ENCODE peak calls at places on chromosomes 16 and 17, in ten cellular contexts. One of them, this sample, is unnamed.
A peak's percentile ranks its signal among the peaks of the same experiment; 100 is the strongest.

GRCh38 chr17:68820825-68821481 is 134.2 kb downstream of the ABCA8 start:
- DNase-seq in CD4-positive, CD25-positive, alpha-beta regulatory T cell: no peak
- DNase-seq in cardiac muscle cell: peak; percentile 32
- DNase-seq in Peyer's patch: no peak
- DNase-seq in body of pancreas: no peak
- DNase-seq in heart right ventricle: no peak
- DNase-seq in WERI-Rb-1: no peak
- DNase-seq in transverse colon: no peak
- DNase-seq in fibroblast of mammary gland: no peak
- DNase-seq in OCI-LY7: no peak
- DNase-seq in this sample: peak; percentile 95

GRCh38 chr17:38405654-38406053 is 22.6 kb upstream of the ARHGAP23 start:
- DNase-seq in CD4-positive, CD25-positive, alpha-beta regulatory T cell: no peak
- DNase-seq in cardiac muscle cell: no peak
- DNase-seq in Peyer's patch: no peak
- DNase-seq in body of pancreas: no peak
- DNase-seq in heart right ventricle: no peak
- DNase-seq in WERI-Rb-1: no peak
- DNase-seq in transverse colon: no peak
- DNase-seq in fibroblast of mammary gland: no peak
- DNase-seq in OCI-LY7: no peak
- DNase-seq in this sample: no peak

GRCh38 chr16:6857575-6857974 is 475.1 kb upstream of the RBFOX1 start:
- DNase-seq in CD4-positive, CD25-positive, alpha-beta regulatory T cell: no peak
- DNase-seq in cardiac muscle cell: no peak
- DNase-seq in Peyer's patch: no peak
- DNase-seq in body of pancreas: no peak
- DNase-seq in heart right ventricle: no peak
- DNase-seq in WERI-Rb-1: no peak
- DNase-seq in transverse colon: no peak
- DNase-seq in fibroblast of mammary gland: no peak
- DNase-seq in OCI-LY7: no peak
- DNase-seq in this sample: no peak

GRCh38 chr17:876272-876671 is 94.1 kb downstream of the MRM3 start:
- DNase-seq in CD4-positive, CD25-positive, alpha-beta regulatory T cell: peak; percentile 73
- DNase-seq in cardiac muscle cell: no peak
- DNase-seq in Peyer's patch: no peak
- DNase-seq in body of pancreas: no peak
- DNase-seq in heart right ventricle: no peak
- DNase-seq in WERI-Rb-1: no peak
- DNase-seq in transverse colon: no peak
- DNase-seq in fibroblast of mammary gland: no peak
- DNase-seq in OCI-LY7: no peak
- DNase-seq in this sample: no peak

GRCh38 chr17:47203984-47204721 is 5.0 kb upstream of the MYL4 start:
- DNase-seq in CD4-positive, CD25-positive, alpha-beta regulatory T cell: peak; percentile 75
- DNase-seq in cardiac muscle cell: no peak
- DNase-seq in Peyer's patch: peak; percentile 69
- DNase-seq in body of pancreas: no peak
- DNase-seq in heart right ventricle: no peak
- DNase-seq in WERI-Rb-1: no peak
- DNase-seq in transverse colon: no peak
- DNase-seq in fibroblast of mammary gland: peak; percentile 73
- DNase-seq in OCI-LY7: peak; percentile 87
- DNase-seq in this sample: no peak

GRCh38 chr16:88785106-88785924 is at the start of gene PIEZO1:
- DNase-seq in CD4-positive, CD25-positive, alpha-beta regulatory T cell: peak; percentile 80
- DNase-seq in cardiac muscle cell: peak; percentile 80
- DNase-seq in Peyer's patch: peak; percentile 91
- DNase-seq in body of pancreas: peak; percentile 68
- DNase-seq in heart right ventricle: peak; percentile 72
- DNase-seq in WERI-Rb-1: peak; percentile 43
- DNase-seq in transverse colon: peak; percentile 84
- DNase-seq in fibroblast of mammary gland: no peak
- DNase-seq in OCI-LY7: peak; percentile 82
- DNase-seq in this sample: peak; percentile 70

GRCh38 chr17:82674656-82675475 is 23.6 kb downstream of the RAB40B start:
- DNase-seq in CD4-positive, CD25-positive, alpha-beta regulatory T cell: no peak
- DNase-seq in cardiac muscle cell: no peak
- DNase-seq in Peyer's patch: no peak
- DNase-seq in body of pancreas: no peak
- DNase-seq in heart right ventricle: no peak
- DNase-seq in WERI-Rb-1: no peak
- DNase-seq in transverse colon: no peak
- DNase-seq in fibroblast of mammary gland: no peak
- DNase-seq in OCI-LY7: peak; percentile 26
- DNase-seq in this sample: no peak

GRCh38 chr16:1572664-1573063 is 39.2 kb downstream of the TMEM204 start:
- DNase-seq in CD4-positive, CD25-positive, alpha-beta regulatory T cell: no peak
- DNase-seq in cardiac muscle cell: no peak
- DNase-seq in Peyer's patch: no peak
- DNase-seq in body of pancreas: no peak
- DNase-seq in heart right ventricle: no peak
- DNase-seq in WERI-Rb-1: no peak
- DNase-seq in transverse colon: no peak
- DNase-seq in fibroblast of mammary gland: no peak
- DNase-seq in OCI-LY7: no peak
- DNase-seq in this sample: no peak

GRCh38 chr17:55555772-55556171 is 44.5 kb upstream of the SMIM36 start:
- DNase-seq in CD4-positive, CD25-positive, alpha-beta regulatory T cell: no peak
- DNase-seq in cardiac muscle cell: no peak
- DNase-seq in Peyer's patch: no peak
- DNase-seq in body of pancreas: no peak
- DNase-seq in heart right ventricle: no peak
- DNase-seq in WERI-Rb-1: no peak
- DNase-seq in transverse colon: no peak
- DNase-seq in fibroblast of mammary gland: no peak
- DNase-seq in OCI-LY7: no peak
- DNase-seq in this sample: no peak

GRCh38 chr17:76204277-76204676 is 36.0 kb downstream of the RNF157 start:
- DNase-seq in CD4-positive, CD25-positive, alpha-beta regulatory T cell: no peak
- DNase-seq in cardiac muscle cell: no peak
- DNase-seq in Peyer's patch: no peak
- DNase-seq in body of pancreas: no peak
- DNase-seq in heart right ventricle: no peak
- DNase-seq in WERI-Rb-1: no peak
- DNase-seq in transverse colon: no peak
- DNase-seq in fibroblast of mammary gland: peak; percentile 85
- DNase-seq in OCI-LY7: no peak
- DNase-seq in this sample: no peak

GRCh38 chr16:80346160-80346632 is 194.6 kb upstream of the DYNLRB2 start:
- DNase-seq in CD4-positive, CD25-positive, alpha-beta regulatory T cell: no peak
- DNase-seq in cardiac muscle cell: no peak
- DNase-seq in Peyer's patch: no peak
- DNase-seq in body of pancreas: no peak
- DNase-seq in heart right ventricle: no peak
- DNase-seq in WERI-Rb-1: no peak
- DNase-seq in transverse colon: no peak
- DNase-seq in fibroblast of mammary gland: peak; percentile 14
- DNase-seq in OCI-LY7: peak; percentile 2
- DNase-seq in this sample: no peak

GRCh38 chr16:65666132-65666869 is 544.4 kb upstream of the CDH11 start:
- DNase-seq in CD4-positive, CD25-positive, alpha-beta regulatory T cell: no peak
- DNase-seq in cardiac muscle cell: no peak
- DNase-seq in Peyer's patch: no peak
- DNase-seq in body of pancreas: no peak
- DNase-seq in heart right ventricle: no peak
- DNase-seq in WERI-Rb-1: no peak
- DNase-seq in transverse colon: no peak
- DNase-seq in fibroblast of mammary gland: no peak
- DNase-seq in OCI-LY7: no peak
- DNase-seq in this sample: peak; percentile 82

GRCh38 chr16:89955001-89955685 is 6.6 kb downstream of the DEF8 start:
- DNase-seq in CD4-positive, CD25-positive, alpha-beta regulatory T cell: no peak
- DNase-seq in cardiac muscle cell: no peak
- DNase-seq in Peyer's patch: no peak
- DNase-seq in body of pancreas: no peak
- DNase-seq in heart right ventricle: no peak
- DNase-seq in WERI-Rb-1: no peak
- DNase-seq in transverse colon: no peak
- DNase-seq in fibroblast of mammary gland: no peak
- DNase-seq in OCI-LY7: no peak
- DNase-seq in this sample: no peak
- H3K4me3 ChIP-seq in CD4-positive, CD25-positive, alpha-beta regulatory T cell: no peak overlapping the region
- H3K4me3 ChIP-seq in cardiac muscle cell: no peak overlapping the region
- H3K4me3 ChIP-seq in Peyer's patch: no peak overlapping the region
- H3K4me3 ChIP-seq in body of pancreas: no peak overlapping the region
- H3K4me3 ChIP-seq in heart right ventricle: no peak overlapping the region
- H3K4me3 ChIP-seq in WERI-Rb-1: no peak overlapping the region
- H3K4me3 ChIP-seq in transverse colon: no peak overlapping the region
- H3K4me3 ChIP-seq in fibroblast of mammary gland: no peak overlapping the region
- H3K4me3 ChIP-seq in OCI-LY7: peak overlapping the region; percentile 65
- H3K4me3 ChIP-seq in this sample: no peak overlapping the region

GRCh38 chr17:2090804-2091534 is 36.1 kb downstream of the HIC1 start:
- DNase-seq in CD4-positive, CD25-positive, alpha-beta regulatory T cell: no peak
- DNase-seq in cardiac muscle cell: no peak
- DNase-seq in Peyer's patch: no peak
- DNase-seq in body of pancreas: peak; percentile 35
- DNase-seq in heart right ventricle: peak; percentile 77
- DNase-seq in WERI-Rb-1: peak; percentile 21
- DNase-seq in transverse colon: peak; percentile 56
- DNase-seq in fibroblast of mammary gland: peak; percentile 97
- DNase-seq in OCI-LY7: no peak
- DNase-seq in this sample: no peak

GRCh38 chr17:2087597-2088211 is 32.8 kb downstream of the HIC1 start:
- DNase-seq in CD4-positive, CD25-positive, alpha-beta regulatory T cell: peak; percentile 50
- DNase-seq in cardiac muscle cell: no peak
- DNase-seq in Peyer's patch: peak; percentile 78
- DNase-seq in body of pancreas: no peak
- DNase-seq in heart right ventricle: peak; percentile 67
- DNase-seq in WERI-Rb-1: no peak
- DNase-seq in transverse colon: peak; percentile 41
- DNase-seq in fibroblast of mammary gland: peak; percentile 64
- DNase-seq in OCI-LY7: peak; percentile 30
- DNase-seq in this sample: no peak

GRCh38 chr17:2089021-2089422 is 34.1 kb downstream of the HIC1 start:
- DNase-seq in CD4-positive, CD25-positive, alpha-beta regulatory T cell: no peak
- DNase-seq in cardiac muscle cell: no peak
- DNase-seq in Peyer's patch: no peak
- DNase-seq in body of pancreas: no peak
- DNase-seq in heart right ventricle: no peak
- DNase-seq in WERI-Rb-1: no peak
- DNase-seq in transverse colon: no peak
- DNase-seq in fibroblast of mammary gland: peak; percentile 68
- DNase-seq in OCI-LY7: no peak
- DNase-seq in this sample: no peak

GRCh38 chr17:2092253-2092652 is 37.4 kb downstream of the HIC1 start:
- DNase-seq in CD4-positive, CD25-positive, alpha-beta regulatory T cell: no peak
- DNase-seq in cardiac muscle cell: no peak
- DNase-seq in Peyer's patch: no peak
- DNase-seq in body of pancreas: no peak
- DNase-seq in heart right ventricle: no peak
- DNase-seq in WERI-Rb-1: no peak
- DNase-seq in transverse colon: no peak
- DNase-seq in fibroblast of mammary gland: no peak
- DNase-seq in OCI-LY7: no peak
- DNase-seq in this sample: no peak

GRCh38 chr17:2090210-2090641 is 35.3 kb downstream of the HIC1 start:
- DNase-seq in CD4-positive, CD25-positive, alpha-beta regulatory T cell: peak; percentile 26
- DNase-seq in cardiac muscle cell: no peak
- DNase-seq in Peyer's patch: no peak
- DNase-seq in body of pancreas: no peak
- DNase-seq in heart right ventricle: no peak
- DNase-seq in WERI-Rb-1: no peak
- DNase-seq in transverse colon: no peak
- DNase-seq in fibroblast of mammary gland: no peak
- DNase-seq in OCI-LY7: no peak
- DNase-seq in this sample: no peak
- H3K4me3 ChIP-seq in CD4-positive, CD25-positive, alpha-beta regulatory T cell: peak overlapping the region; percentile 94
- H3K4me3 ChIP-seq in cardiac muscle cell: no peak overlapping the region
- H3K4me3 ChIP-seq in Peyer's patch: peak overlapping the region; percentile 33
- H3K4me3 ChIP-seq in body of pancreas: no peak overlapping the region
- H3K4me3 ChIP-seq in heart right ventricle: peak overlapping the region; percentile 39
- H3K4me3 ChIP-seq in WERI-Rb-1: no peak overlapping the region
- H3K4me3 ChIP-seq in transverse colon: peak overlapping the region; percentile 39
- H3K4me3 ChIP-seq in fibroblast of mammary gland: no peak overlapping the region
- H3K4me3 ChIP-seq in OCI-LY7: peak overlapping the region; percentile 66
- H3K4me3 ChIP-seq in this sample: no peak overlapping the region

GRCh38 chr16:48560692-48561091 is 49.3 kb downstream of the N4BP1 start:
- DNase-seq in CD4-positive, CD25-positive, alpha-beta regulatory T cell: no peak
- DNase-seq in cardiac muscle cell: no peak
- DNase-seq in Peyer's patch: no peak
- DNase-seq in body of pancreas: no peak
- DNase-seq in heart right ventricle: no peak
- DNase-seq in WERI-Rb-1: no peak
- DNase-seq in transverse colon: no peak
- DNase-seq in fibroblast of mammary gland: no peak
- DNase-seq in OCI-LY7: no peak
- DNase-seq in this sample: no peak

GRCh38 chr16:48556210-48556912 is 53.6 kb downstream of the N4BP1 start:
- DNase-seq in CD4-positive, CD25-positive, alpha-beta regulatory T cell: no peak
- DNase-seq in cardiac muscle cell: no peak
- DNase-seq in Peyer's patch: no peak
- DNase-seq in body of pancreas: no peak
- DNase-seq in heart right ventricle: no peak
- DNase-seq in WERI-Rb-1: no peak
- DNase-seq in transverse colon: no peak
- DNase-seq in fibroblast of mammary gland: no peak
- DNase-seq in OCI-LY7: no peak
- DNase-seq in this sample: no peak

GRCh38 chr16:48559462-48560211 is 50.3 kb downstream of the N4BP1 start:
- DNase-seq in CD4-positive, CD25-positive, alpha-beta regulatory T cell: peak; percentile 37
- DNase-seq in cardiac muscle cell: no peak
- DNase-seq in Peyer's patch: no peak
- DNase-seq in body of pancreas: no peak
- DNase-seq in heart right ventricle: no peak
- DNase-seq in WERI-Rb-1: no peak
- DNase-seq in transverse colon: no peak
- DNase-seq in fibroblast of mammary gland: peak; percentile 32
- DNase-seq in OCI-LY7: no peak
- DNase-seq in this sample: no peak

GRCh38 chr16:48556913-48557351 is 53.0 kb downstream of the N4BP1 start:
- DNase-seq in CD4-positive, CD25-positive, alpha-beta regulatory T cell: peak; percentile 23
- DNase-seq in cardiac muscle cell: no peak
- DNase-seq in Peyer's patch: no peak
- DNase-seq in body of pancreas: no peak
- DNase-seq in heart right ventricle: no peak
- DNase-seq in WERI-Rb-1: no peak
- DNase-seq in transverse colon: no peak
- DNase-seq in fibroblast of mammary gland: peak; percentile 88
- DNase-seq in OCI-LY7: no peak
- DNase-seq in this sample: no peak

GRCh38 chr16:48558269-48558915 is 51.6 kb downstream of the N4BP1 start:
- DNase-seq in CD4-positive, CD25-positive, alpha-beta regulatory T cell: peak; percentile 53
- DNase-seq in cardiac muscle cell: no peak
- DNase-seq in Peyer's patch: no peak
- DNase-seq in body of pancreas: no peak
- DNase-seq in heart right ventricle: no peak
- DNase-seq in WERI-Rb-1: no peak
- DNase-seq in transverse colon: no peak
- DNase-seq in fibroblast of mammary gland: peak; percentile 52
- DNase-seq in OCI-LY7: no peak
- DNase-seq in this sample: no peak
- H3K4me3 ChIP-seq in CD4-positive, CD25-positive, alpha-beta regulatory T cell: peak overlapping the region; percentile 70
- H3K4me3 ChIP-seq in cardiac muscle cell: no peak overlapping the region
- H3K4me3 ChIP-seq in Peyer's patch: no peak overlapping the region
- H3K4me3 ChIP-seq in body of pancreas: no peak overlapping the region
- H3K4me3 ChIP-seq in heart right ventricle: peak overlapping the region; percentile 25
- H3K4me3 ChIP-seq in WERI-Rb-1: no peak overlapping the region
- H3K4me3 ChIP-seq in transverse colon: no peak overlapping the region
- H3K4me3 ChIP-seq in fibroblast of mammary gland: no peak overlapping the region
- H3K4me3 ChIP-seq in OCI-LY7: no peak overlapping the region
- H3K4me3 ChIP-seq in this sample: no peak overlapping the region

GRCh38 chr17:49645654-49646053 is 32.2 kb downstream of the SPOP start:
- DNase-seq in CD4-positive, CD25-positive, alpha-beta regulatory T cell: no peak
- DNase-seq in cardiac muscle cell: no peak
- DNase-seq in Peyer's patch: no peak
- DNase-seq in body of pancreas: no peak
- DNase-seq in heart right ventricle: no peak
- DNase-seq in WERI-Rb-1: no peak
- DNase-seq in transverse colon: no peak
- DNase-seq in fibroblast of mammary gland: no peak
- DNase-seq in OCI-LY7: no peak
- DNase-seq in this sample: no peak
- H3K4me3 ChIP-seq in CD4-positive, CD25-positive, alpha-beta regulatory T cell: no peak overlapping the region
- H3K4me3 ChIP-seq in cardiac muscle cell: no peak overlapping the region
- H3K4me3 ChIP-seq in Peyer's patch: no peak overlapping the region
- H3K4me3 ChIP-seq in body of pancreas: no peak overlapping the region
- H3K4me3 ChIP-seq in heart right ventricle: no peak overlapping the region
- H3K4me3 ChIP-seq in WERI-Rb-1: no peak overlapping the region
- H3K4me3 ChIP-seq in transverse colon: peak overlapping the region; percentile 26
- H3K4me3 ChIP-seq in fibroblast of mammary gland: no peak overlapping the region
- H3K4me3 ChIP-seq in OCI-LY7: no peak overlapping the region
- H3K4me3 ChIP-seq in this sample: no peak overlapping the region